ENCODE peak calls at places on chromosome 20, in ten cellular contexts. F is nephron progenitor cell; H is psoas muscle; K is germinal center; Y is activated CD4-positive, CD25-positive, alpha-beta regulatory T cell; P is effector memory CD4-positive, alpha-beta T cell; L is G401; B is H9; M is NCI-H2029; Q is stimulated activated CD4-positive, alpha-beta T cell treated with anti-CD3 and anti-CD28 coated beads, Interleukin-1b, Interleukin-23, amount 100 ng/mL, for 48 hours. G is an unnamed sample.

GRCh38 chr20:59830107-59831023 is 103.1 kb downstream of the SYCP2 start:
- DNase-seq in F (no peak), H (no peak), K (no peak), Y (no peak), P (no peak), L (peak), B (no peak), M (peak), Q (no peak), G (no peak)

GRCh38 chr20:61127311-61128044 is 124.6 kb upstream of the CDH4 start:
- DNase-seq in F (no peak), H (no peak), K (no peak), Y (no peak), P (no peak), L (no peak), B (no peak), M (no peak), Q (no peak), G (no peak)

GRCh38 chr20:24402234-24402633 is 67.2 kb upstream of the SYNDIG1 start:
- DNase-seq in F (no peak), H (no peak), K (no peak), Y (no peak), P (no peak), L (peak), B (peak), M (peak), Q (no peak), G (no peak)

GRCh38 chr20:33685328-33686007 is 717 bp downstream of the E2F1 start:
- DNase-seq in F (no peak), H (no peak), K (peak), Y (no peak), P (peak), L (no peak), B (peak), M (no peak), Q (peak), G (no peak)

GRCh38 chr20:37228656-37229055 is 33.0 kb downstream of the GHRH start:
- DNase-seq in F (no peak), H (peak), K (no peak), Y (no peak), P (no peak), L (no peak), B (no peak), M (no peak), Q (no peak), G (no peak)

GRCh38 chr20:61753987-61754956 is 311.4 kb downstream of the TAF4 start:
- DNase-seq in F (no peak), H (peak), K (no peak), Y (no peak), P (no peak), L (no peak), B (no peak), M (no peak), Q (no peak), G (no peak)

GRCh38 chr20:25254986-25255680 is 7.2 kb downstream of the PYGB start:
- DNase-seq in F (no peak), H (peak), K (no peak), Y (no peak), P (no peak), L (no peak), B (peak), M (peak), Q (no peak), G (peak)

GRCh38 chr20:44491635-44492395 is 16.1 kb downstream of the TTPAL start:
- DNase-seq in F (no peak), H (peak), K (no peak), Y (no peak), P (no peak), L (no peak), B (no peak), M (no peak), Q (no peak), G (no peak)

GRCh38 chr20:63693079-63693974 is 3.1 kb upstream of the TNFRSF6B start:
- DNase-seq in F (no peak), H (peak), K (no peak), Y (no peak), P (no peak), L (no peak), B (no peak), M (no peak), Q (no peak), G (no peak)

GRCh38 chr20:58899518-58899917 is 47.0 kb downstream of the GNAS start:
- DNase-seq in F (no peak), H (no peak), K (no peak), Y (no peak), P (no peak), L (no peak), B (no peak), M (no peak), Q (no peak), G (no peak)

GRCh38 chr20:53795170-53795569 is 201.5 kb upstream of the ZNF217 start:
- DNase-seq in F (no peak), H (no peak), K (no peak), Y (no peak), P (no peak), L (no peak), B (no peak), M (no peak), Q (no peak), G (no peak)

GRCh38 chr20:46661659-46662058 is 10.4 kb upstream of the SLC13A3 start:
- DNase-seq in F (no peak), H (no peak), K (no peak), Y (no peak), P (no peak), L (no peak), B (no peak), M (no peak), Q (no peak), G (no peak)

GRCh38 chr20:61436674-61437279 is 184.7 kb downstream of the CDH4 start:
- DNase-seq in F (no peak), H (no peak), K (no peak), Y (no peak), P (no peak), L (no peak), B (peak), M (no peak), Q (no peak), G (no peak)

GRCh38 chr20:32622585-32623468 is 37.7 kb upstream of the NOL4L start:
- DNase-seq in F (no peak), H (no peak), K (no peak), Y (no peak), P (no peak), L (peak), B (no peak), M (no peak), Q (no peak), G (peak)

GRCh38 chr20:63885264-63886053 is 9.5 kb upstream of the DNAJC5 start:
- DNase-seq in F (no peak), H (no peak), K (no peak), Y (no peak), P (no peak), L (no peak), B (no peak), M (no peak), Q (no peak), G (no peak)

GRCh38 chr20:32012159-32012682 is 2.0 kb downstream of the CCM2L start:
- DNase-seq in F (no peak), H (no peak), K (no peak), Y (no peak), P (no peak), L (no peak), B (no peak), M (no peak), Q (no peak), G (no peak)

GRCh38 chr20:34495307-34495706 is 20.9 kb upstream of the DYNLRB1 start:
- DNase-seq in F (no peak), H (no peak), K (no peak), Y (no peak), P (no peak), L (no peak), B (no peak), M (no peak), Q (no peak), G (no peak)

GRCh38 chr20:64109390-64109747 is 2.0 kb upstream of the NPBWR2 start:
- DNase-seq in F (no peak), H (no peak), K (no peak), Y (no peak), P (no peak), L (no peak), B (no peak), M (no peak), Q (no peak), G (no peak)

GRCh38 chr20:58138395-58138794 is 90.1 kb downstream of the ANKRD60 start:
- DNase-seq in F (no peak), H (no peak), K (no peak), Y (no peak), P (no peak), L (no peak), B (peak), M (no peak), Q (no peak), G (no peak)

GRCh38 chr20:7585126-7585679 is 355.1 kb downstream of the HAO1 start:
- DNase-seq in F (no peak), H (no peak), K (no peak), Y (no peak), P (no peak), L (no peak), B (no peak), M (no peak), Q (no peak), G (no peak)

GRCh38 chr20:10209091-10209490 is 9.5 kb upstream of the SNAP25 start:
- DNase-seq in F (no peak), H (no peak), K (no peak), Y (no peak), P (no peak), L (no peak), B (no peak), M (no peak), Q (no peak), G (no peak)

GRCh38 chr20:13037727-13038126 is 29.0 kb downstream of the SPTLC3 start:
- DNase-seq in F (no peak), H (no peak), K (no peak), Y (no peak), P (no peak), L (no peak), B (no peak), M (no peak), Q (no peak), G (no peak)

GRCh38 chr20:25038103-25038410 is 19.9 kb downstream of the ACSS1 start:
- DNase-seq in F (no peak), H (no peak), K (no peak), Y (no peak), P (no peak), L (no peak), B (no peak), M (no peak), Q (no peak), G (no peak)

GRCh38 chr20:63124092-63124781 is 91.7 kb downstream of the YTHDF1 start:
- DNase-seq in F (peak), H (peak), K (no peak), Y (no peak), P (no peak), L (no peak), B (peak), M (no peak), Q (no peak), G (no peak)

GRCh38 chr20:56974499-56975250 is 291.8 kb downstream of the BMP7 start:
- DNase-seq in F (peak), H (no peak), K (peak), Y (no peak), P (no peak), L (peak), B (peak), M (no peak), Q (peak), G (peak)

GRCh38 chr20:56800088-56800487 is 171.0 kb downstream of the TFAP2C start:
- DNase-seq in F (no peak), H (no peak), K (no peak), Y (no peak), P (no peak), L (no peak), B (no peak), M (no peak), Q (no peak), G (no peak)

GRCh38 chr20:33992145-33992922 is 1.4 kb upstream of the RALY start:
- DNase-seq in F (no peak), H (no peak), K (peak), Y (no peak), P (no peak), L (no peak), B (no peak), M (peak), Q (no peak), G (no peak)

GRCh38 chr20:47765715-47766594 is 19.3 kb downstream of the SULF2 start:
- DNase-seq in F (no peak), H (no peak), K (no peak), Y (no peak), P (no peak), L (no peak), B (peak), M (no peak), Q (no peak), G (no peak)

GRCh38 chr20:21048841-21049273 is 57.3 kb downstream of the LINC00237 start:
- DNase-seq in F (peak), H (peak), K (peak), Y (peak), P (peak), L (peak), B (peak), M (peak), Q (peak), G (no peak)

GRCh38 chr20:44064501-44065400 is 122.2 kb downstream of the JPH2 start:
- DNase-seq in F (no peak), H (peak), K (no peak), Y (no peak), P (no peak), L (no peak), B (no peak), M (no peak), Q (no peak), G (no peak)

GRCh38 chr20:10536531-10536930 is 101.4 kb downstream of the SLX4IP start:
- DNase-seq in F (no peak), H (no peak), K (no peak), Y (no peak), P (no peak), L (no peak), B (peak), M (peak), Q (no peak), G (peak)

GRCh38 chr20:2658414-2659354 is 5.3 kb downstream of the IDH3B start:
- DNase-seq in F (no peak), H (no peak), K (no peak), Y (no peak), P (no peak), L (peak), B (peak), M (no peak), Q (peak), G (no peak)

GRCh38 chr20:64151634-64152530 is 12.4 kb upstream of the MYT1 start:
- DNase-seq in F (no peak), H (no peak), K (no peak), Y (no peak), P (no peak), L (no peak), B (no peak), M (no peak), Q (no peak), G (no peak)

GRCh38 chr20:23078351-23078993 is 7.7 kb downstream of the CD93 start:
- DNase-seq in F (no peak), H (no peak), K (no peak), Y (no peak), P (no peak), L (peak), B (no peak), M (no peak), Q (no peak), G (no peak)